ENCODE peak calls at places on chromosomes 1 and 21, in four cellular contexts. One of them, this sample, is unnamed.

GRCh38 chr1:63821650-63822049 is 47.8 kb downstream of the ROR1 start:
- DNase-seq in GM06990: no peak
- DNase-seq in Panc1: no peak
- DNase-seq in HFF-Myc: no peak
- DNase-seq in this sample: no peak

GRCh38 chr1:183995322-183996035 is 42.0 kb downstream of the COLGALT2 start:
- DNase-seq in GM06990: no peak
- DNase-seq in Panc1: no peak
- DNase-seq in HFF-Myc: no peak
- DNase-seq in this sample: no peak

GRCh38 chr21:26790289-26790688 is 54.9 kb downstream of the ADAMTS1 start:
- DNase-seq in GM06990: no peak
- DNase-seq in Panc1: no peak
- DNase-seq in HFF-Myc: no peak
- DNase-seq in this sample: no peak

GRCh38 chr1:16615253-16616252 is 2.2 kb upstream of the NBPF1 start:
- DNase-seq in GM06990: no peak
- DNase-seq in Panc1: no peak
- DNase-seq in HFF-Myc: no peak
- DNase-seq in this sample: peak

GRCh38 chr21:33642896-33643657 is 776 bp downstream of the ITSN1 start:
- DNase-seq in GM06990: peak
- DNase-seq in Panc1: no peak
- DNase-seq in HFF-Myc: no peak
- DNase-seq in this sample: peak

GRCh38 chr1:183807549-183808168 is 2.7 kb downstream of the RGL1 start:
- DNase-seq in GM06990: peak
- DNase-seq in Panc1: no peak
- DNase-seq in HFF-Myc: peak
- DNase-seq in this sample: no peak

GRCh38 chr1:157247005-157247763 is 109.0 kb upstream of the ETV3 start:
- DNase-seq in GM06990: no peak
- DNase-seq in Panc1: no peak
- DNase-seq in HFF-Myc: no peak
- DNase-seq in this sample: no peak

GRCh38 chr1:186775881-186776560 is 52.7 kb upstream of the PLA2G4A start:
- DNase-seq in GM06990: no peak
- DNase-seq in Panc1: no peak
- DNase-seq in HFF-Myc: no peak
- DNase-seq in this sample: no peak

GRCh38 chr1:62964141-62964540 is 180.2 kb downstream of the ATG4C start:
- DNase-seq in GM06990: peak
- DNase-seq in Panc1: no peak
- DNase-seq in HFF-Myc: no peak
- DNase-seq in this sample: no peak

GRCh38 chr1:150268342-150268705 is 492 bp downstream of the APH1A start:
- DNase-seq in GM06990: no peak
- DNase-seq in Panc1: no peak
- DNase-seq in HFF-Myc: no peak
- DNase-seq in this sample: no peak

GRCh38 chr21:28078126-28078525 is 914.6 kb downstream of the LTN1 start:
- DNase-seq in GM06990: no peak
- DNase-seq in Panc1: no peak
- DNase-seq in HFF-Myc: no peak
- DNase-seq in this sample: no peak

GRCh38 chr1:97599447-97599846 is 321.4 kb downstream of the DPYD start:
- DNase-seq in GM06990: no peak
- DNase-seq in Panc1: no peak
- DNase-seq in HFF-Myc: no peak
- DNase-seq in this sample: no peak

GRCh38 chr21:28445081-28445830 is 547.4 kb downstream of the LTN1 start:
- DNase-seq in GM06990: no peak
- DNase-seq in Panc1: no peak
- DNase-seq in HFF-Myc: no peak
- DNase-seq in this sample: no peak

GRCh38 chr1:28134651-28135207 is 41.8 kb downstream of the PTAFR start:
- DNase-seq in GM06990: no peak
- DNase-seq in Panc1: no peak
- DNase-seq in HFF-Myc: no peak
- DNase-seq in this sample: no peak

GRCh38 chr1:153355445-153356071 is 2.1 kb upstream of the S100A9 start:
- DNase-seq in GM06990: no peak
- DNase-seq in Panc1: no peak
- DNase-seq in HFF-Myc: peak
- DNase-seq in this sample: no peak

GRCh38 chr1:109622103-109622892 is 2.7 kb downstream of the AMPD2 start:
- DNase-seq in GM06990: no peak
- DNase-seq in Panc1: no peak
- DNase-seq in HFF-Myc: no peak
- DNase-seq in this sample: no peak

GRCh38 chr21:44049606-44050005 is 37.5 kb downstream of the TRAPPC10 start:
- DNase-seq in GM06990: no peak
- DNase-seq in Panc1: no peak
- DNase-seq in HFF-Myc: no peak
- DNase-seq in this sample: no peak

GRCh38 chr1:67020304-67020703 is 33.6 kb downstream of the SLC35D1 start:
- DNase-seq in GM06990: no peak
- DNase-seq in Panc1: no peak
- DNase-seq in HFF-Myc: no peak
- DNase-seq in this sample: no peak

GRCh38 chr1:19563336-19564097 is 78.2 kb upstream of the CAPZB start:
- DNase-seq in GM06990: no peak
- DNase-seq in Panc1: no peak
- DNase-seq in HFF-Myc: no peak
- DNase-seq in this sample: no peak

GRCh38 chr1:147717706-147718097 is 42.7 kb downstream of the GJA5 start:
- DNase-seq in GM06990: no peak
- DNase-seq in Panc1: no peak
- DNase-seq in HFF-Myc: no peak
- DNase-seq in this sample: no peak

GRCh38 chr21:38806942-38807284 is 1.2 kb downstream of the ETS2 start:
- DNase-seq in GM06990: no peak
- DNase-seq in Panc1: no peak
- DNase-seq in HFF-Myc: no peak
- DNase-seq in this sample: no peak

GRCh38 chr1:170698711-170699275 is 34.9 kb downstream of the PRRX1 start:
- DNase-seq in GM06990: no peak
- DNase-seq in Panc1: no peak
- DNase-seq in HFF-Myc: no peak
- DNase-seq in this sample: no peak

DNA sequence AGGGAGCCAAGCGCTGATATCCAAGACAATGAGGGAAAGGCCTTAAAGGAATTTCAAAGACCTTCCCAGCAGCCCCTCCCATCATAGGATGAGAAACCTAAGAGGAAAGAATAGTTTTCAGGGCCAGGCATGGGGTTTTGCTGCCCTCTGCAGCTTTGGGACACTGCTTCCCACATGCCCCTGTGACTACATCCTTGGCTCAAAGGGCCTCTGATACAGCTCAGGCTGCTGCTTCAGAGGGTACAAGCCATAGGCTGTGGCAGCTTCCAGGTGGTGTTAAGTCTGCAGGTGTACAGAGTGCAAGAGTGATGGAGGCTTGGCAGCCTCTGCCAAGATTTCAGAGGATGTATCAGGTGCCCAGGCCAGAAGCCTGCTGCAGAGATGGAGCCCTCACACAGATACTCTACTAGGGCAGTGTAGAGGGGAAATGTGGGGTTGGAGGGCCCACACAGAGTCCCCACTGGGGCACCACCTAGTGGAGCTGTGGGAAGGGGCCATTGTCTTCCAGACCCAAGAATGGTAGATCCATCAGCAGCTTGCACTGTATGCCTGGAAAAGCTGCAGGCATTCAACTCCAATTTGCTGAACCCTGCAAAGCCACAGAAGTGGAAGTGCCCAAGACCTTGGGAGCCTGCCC is 125.8 kb downstream of the SLC45A1 start:
- DNase-seq in GM06990: no peak
- DNase-seq in Panc1: no peak
- DNase-seq in HFF-Myc: no peak
- DNase-seq in this sample: no peak
- TF ChIP-seq CTCF in GM06990: peak
- TF ChIP-seq CTCF in Panc1: peak
- TF ChIP-seq CTCF in HFF-Myc: no peak
- TF ChIP-seq CTCF in this sample: no peak

GRCh38 chr1:56977910-56978309 is 12.1 kb upstream of the C8B start:
- DNase-seq in GM06990: no peak
- DNase-seq in Panc1: no peak
- DNase-seq in HFF-Myc: no peak
- DNase-seq in this sample: no peak
- TF ChIP-seq CTCF in GM06990: no peak
- TF ChIP-seq CTCF in Panc1: no peak
- TF ChIP-seq CTCF in HFF-Myc: no peak
- TF ChIP-seq CTCF in this sample: no peak

GRCh38 chr21:35953570-35953969 is 106.8 kb downstream of the SETD4 start:
- DNase-seq in GM06990: no peak
- DNase-seq in Panc1: no peak
- DNase-seq in HFF-Myc: no peak
- DNase-seq in this sample: no peak
- TF ChIP-seq CTCF in GM06990: no peak
- TF ChIP-seq CTCF in Panc1: no peak
- TF ChIP-seq CTCF in HFF-Myc: no peak
- TF ChIP-seq CTCF in this sample: no peak

DNA sequence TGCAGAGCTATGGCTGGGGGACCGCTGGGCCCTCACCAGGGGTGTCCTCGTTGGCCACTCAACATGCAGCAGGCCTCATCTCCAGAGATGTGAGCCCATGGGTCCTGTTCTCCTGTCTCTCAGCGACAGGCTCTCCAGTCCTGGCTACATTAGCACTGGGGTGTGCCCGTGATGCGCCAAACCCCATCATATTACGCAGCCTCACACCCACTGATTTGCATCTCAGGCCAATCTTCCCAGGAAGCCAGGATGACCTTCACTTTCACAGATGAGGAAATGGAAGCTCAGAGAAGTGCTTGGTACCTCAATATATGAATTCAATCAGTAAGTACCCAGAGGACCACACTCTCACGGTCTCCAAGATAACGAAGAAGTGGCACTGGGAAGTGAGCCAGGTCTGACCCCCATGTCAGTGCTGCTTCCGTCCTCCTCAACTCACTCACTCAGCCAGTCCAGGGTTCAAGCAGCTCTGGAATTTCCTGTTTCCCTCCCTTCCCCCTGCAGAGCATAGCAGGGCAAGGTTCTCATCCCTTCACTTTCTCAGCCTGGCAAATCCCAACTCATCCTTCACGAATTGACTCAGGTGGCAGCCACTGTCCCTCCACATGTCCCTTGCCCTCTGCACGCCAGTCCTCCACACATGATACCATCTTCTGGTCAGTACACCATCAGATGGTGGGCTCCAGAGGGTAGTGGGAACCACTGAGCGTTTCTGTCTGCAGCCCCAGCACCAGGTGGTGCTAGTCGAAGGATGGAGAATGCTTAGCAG is 28.9 kb upstream of the EVA1B start:
- DNase-seq in GM06990: no peak
- DNase-seq in Panc1: no peak
- DNase-seq in HFF-Myc: no peak
- DNase-seq in this sample: no peak
- TF ChIP-seq CTCF in GM06990: no peak
- TF ChIP-seq CTCF in Panc1: no peak
- TF ChIP-seq CTCF in HFF-Myc: peak
- TF ChIP-seq CTCF in this sample: no peak

GRCh38 chr1:227948493-227949260 is 945 bp upstream of the WNT9A start:
- DNase-seq in GM06990: no peak
- DNase-seq in Panc1: no peak
- DNase-seq in HFF-Myc: no peak
- DNase-seq in this sample: peak

GRCh38 chr1:227947425-227947677 is 381 bp downstream of the WNT9A start:
- DNase-seq in GM06990: no peak
- DNase-seq in Panc1: no peak
- DNase-seq in HFF-Myc: no peak
- DNase-seq in this sample: no peak

GRCh38 chr1:227949341-227949921 is 1.7 kb upstream of the WNT9A start:
- DNase-seq in GM06990: no peak
- DNase-seq in Panc1: no peak
- DNase-seq in HFF-Myc: no peak
- DNase-seq in this sample: peak

GRCh38 chr1:227946624-227947424 is 908 bp downstream of the WNT9A start:
- DNase-seq in GM06990: peak
- DNase-seq in Panc1: no peak
- DNase-seq in HFF-Myc: no peak
- DNase-seq in this sample: peak

GRCh38 chr1:227947678-227948492 is at the start of gene WNT9A:
- DNase-seq in GM06990: peak
- DNase-seq in Panc1: no peak
- DNase-seq in HFF-Myc: no peak
- DNase-seq in this sample: peak
- TF ChIP-seq CTCF in GM06990: no peak
- TF ChIP-seq CTCF in Panc1: no peak
- TF ChIP-seq CTCF in HFF-Myc: no peak
- TF ChIP-seq CTCF in this sample: no peak

GRCh38 chr1:244273262-244273844 is 178.4 kb downstream of the ADSS2 start:
- DNase-seq in GM06990: no peak
- DNase-seq in Panc1: no peak
- DNase-seq in HFF-Myc: no peak
- DNase-seq in this sample: no peak
- TF ChIP-seq CTCF in GM06990: no peak
- TF ChIP-seq CTCF in Panc1: peak
- TF ChIP-seq CTCF in HFF-Myc: no peak
- TF ChIP-seq CTCF in this sample: no peak

This sample was measured in progenitor cell of endocrine pancreas.